ENCODE peak calls at places on chromosomes 7 and 10, in four cellular contexts. Y, I, P and B are unnamed samples. For H3K4me1, the result is how much of the 10 kb centered on the place peaks cover.

GRCh38 chr7:18445483-18445882 is 50.1 kb upstream of the HDAC9 start:
- DNase-seq in Y (no peak), I (no peak), P (no peak), B (peak)

GRCh38 chr10:133438711-133439273 is 14.4 kb upstream of the SPRN start:
- DNase-seq in Y (peak), I (peak), P (no peak), B (peak)

GRCh38 chr7:131570401-131570800 is 14.0 kb upstream of the PODXL start:
- DNase-seq in Y (no peak), I (no peak), P (peak), B (no peak)

GRCh38 chr10:53846809-53847208 is 954.2 kb downstream of the PCDH15 start:
- DNase-seq in Y (peak), I (no peak), P (peak), B (no peak)

GRCh38 chr7:142194201-142194600 is 63.7 kb downstream of the PRSS58 start:
- DNase-seq in Y (peak), I (no peak), P (no peak), B (no peak)

GRCh38 chr7:22248111-22248809 is 108.7 kb downstream of the RAPGEF5 start:
- DNase-seq in Y (no peak), I (no peak), P (no peak), B (no peak)

GRCh38 chr10:132865851-132866600 is 76.3 kb downstream of the CFAP46 start:
- DNase-seq in Y (no peak), I (no peak), P (no peak), B (no peak)

GRCh38 chr7:156639426-156640256 is 933 bp upstream of the RNF32 start:
- DNase-seq in Y (peak), I (no peak), P (peak), B (no peak)

GRCh38 chr7:158164101-158165095 is 423.2 kb downstream of the PTPRN2 start:
- DNase-seq in Y (no peak), I (no peak), P (peak), B (no peak)

GRCh38 chr10:122492955-122493597 is 31.7 kb downstream of the HTRA1 start:
- DNase-seq in Y (peak), I (no peak), P (no peak), B (peak)

GRCh38 chr7:66379761-66380160 is 174.6 kb downstream of the TPST1 start:
- DNase-seq in Y (peak), I (peak), P (no peak), B (no peak)

DNA sequence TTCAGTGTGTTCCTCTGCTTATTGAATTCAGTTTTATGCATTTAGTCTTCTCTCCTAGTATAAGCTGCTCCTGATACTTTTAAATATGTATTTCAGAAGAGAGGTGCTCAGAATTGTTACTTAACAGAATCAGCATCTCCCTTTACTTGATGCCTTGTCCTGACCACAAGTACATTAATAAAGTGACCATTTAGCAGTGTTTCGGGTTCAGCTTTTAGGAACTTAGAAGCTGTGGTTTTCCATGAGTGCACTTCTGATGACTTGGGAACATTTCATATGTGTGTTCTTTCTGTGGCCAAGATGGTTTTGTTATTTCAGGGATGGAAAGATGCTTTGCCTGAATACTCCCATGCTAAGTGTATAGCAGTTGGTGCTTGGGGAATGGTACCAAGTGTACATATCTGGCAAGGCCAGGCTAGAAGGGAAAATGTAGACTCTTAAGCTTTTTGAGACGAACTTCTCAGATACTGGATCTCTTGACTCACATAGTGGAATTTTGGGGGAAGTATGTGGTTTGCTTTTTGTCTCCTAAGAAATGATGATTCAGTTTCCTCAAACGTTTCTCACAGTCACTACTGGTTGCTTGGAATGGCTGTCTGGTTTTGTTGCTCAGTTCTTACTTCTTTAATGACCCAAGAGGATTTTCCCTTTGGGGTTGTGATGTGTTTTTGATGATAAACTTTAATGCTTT is 17.2 kb downstream of the SGPL1 start:
- DNase-seq in Y (peak), I (peak), P (no peak), B (peak)
- H3K4me1 ChIP-seq in Y (under half), I (under half), P (under half), B (under half)

DNA sequence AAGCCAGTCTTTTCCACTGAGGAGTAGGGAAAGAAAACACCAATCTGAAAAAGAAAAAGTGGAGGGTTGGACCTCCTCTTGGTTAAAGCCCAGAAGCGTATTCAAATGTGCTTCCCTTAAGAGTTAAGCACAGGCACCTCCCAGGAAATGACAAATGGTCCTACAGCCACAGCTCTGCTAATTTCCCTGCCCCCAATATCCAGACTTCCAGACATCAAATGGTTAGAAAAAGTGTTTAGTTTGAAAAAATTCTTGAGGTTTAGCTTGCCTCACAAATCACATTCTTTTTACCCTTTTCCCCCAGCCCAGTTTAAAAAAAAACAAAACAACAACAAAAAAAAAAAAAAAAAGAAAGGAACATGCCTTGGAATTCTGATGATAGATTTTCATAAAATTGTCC is 19.0 kb upstream of the COL1A2 start:
- DNase-seq in Y (peak), I (peak), P (no peak), B (peak)
- H3K9ac ChIP-seq in Y (peak), I (no peak), P (no peak), B (peak)

DNA sequence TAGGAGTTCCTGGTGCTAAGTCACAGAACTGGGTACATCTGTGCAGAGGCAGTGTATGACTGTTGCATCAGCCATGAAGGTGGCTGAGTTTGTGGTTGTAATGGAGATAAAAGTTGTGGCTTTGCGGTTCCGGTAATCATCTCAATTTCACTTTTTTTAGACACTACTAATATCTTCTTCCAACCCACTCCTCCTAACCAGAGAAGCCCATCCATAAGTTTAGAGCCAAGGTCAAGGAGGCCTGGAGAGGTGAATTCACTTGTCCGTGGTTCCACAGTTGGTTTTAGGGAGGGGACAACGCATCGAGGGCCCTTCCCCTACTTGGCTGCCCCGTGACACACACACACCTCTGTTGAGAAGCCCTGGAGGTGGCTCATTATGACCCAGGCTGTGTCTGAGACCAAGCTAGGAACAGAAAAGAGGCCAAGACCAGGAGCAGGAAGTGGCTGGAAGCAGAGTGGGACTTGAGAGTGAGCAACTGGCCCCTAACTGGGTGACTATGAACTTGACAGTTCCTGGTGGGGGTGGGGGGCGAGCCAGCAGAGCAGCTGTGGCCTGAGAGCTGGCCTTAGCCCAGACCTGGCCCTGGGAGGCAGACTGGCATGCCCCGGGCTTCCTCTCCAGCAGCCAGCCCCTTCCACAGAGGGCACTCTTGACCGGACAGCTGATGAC is 66.8 kb upstream of the COL13A1 start:
- DNase-seq in Y (no peak), I (no peak), P (no peak), B (no peak)
- H3K4me1 ChIP-seq in Y (under half), I (under half), P (under half), B (under half)

DNA sequence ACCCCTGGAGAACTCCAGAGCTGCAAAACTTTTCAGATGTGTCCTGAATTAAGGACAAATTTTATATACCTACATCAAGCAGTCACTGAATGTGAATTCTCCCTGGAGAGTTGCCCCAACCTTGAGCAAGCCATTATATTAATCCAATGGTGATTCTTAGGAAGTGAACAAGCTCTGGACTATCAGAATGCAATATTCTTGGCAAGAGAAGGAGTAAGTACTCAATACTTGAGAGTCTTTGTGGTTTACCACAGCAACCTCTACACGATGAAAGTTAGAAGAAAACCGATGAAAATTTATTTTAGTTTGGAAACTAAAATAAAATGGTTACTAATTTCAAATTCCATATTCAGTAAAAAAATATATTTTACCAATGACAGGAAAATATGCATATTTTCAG is 19.2 kb upstream of the ZNF365 start:
- DNase-seq in Y (peak), I (no peak), P (no peak), B (no peak)
- H3K9ac ChIP-seq in Y (no peak), I (no peak), P (no peak), B (no peak)

DNA sequence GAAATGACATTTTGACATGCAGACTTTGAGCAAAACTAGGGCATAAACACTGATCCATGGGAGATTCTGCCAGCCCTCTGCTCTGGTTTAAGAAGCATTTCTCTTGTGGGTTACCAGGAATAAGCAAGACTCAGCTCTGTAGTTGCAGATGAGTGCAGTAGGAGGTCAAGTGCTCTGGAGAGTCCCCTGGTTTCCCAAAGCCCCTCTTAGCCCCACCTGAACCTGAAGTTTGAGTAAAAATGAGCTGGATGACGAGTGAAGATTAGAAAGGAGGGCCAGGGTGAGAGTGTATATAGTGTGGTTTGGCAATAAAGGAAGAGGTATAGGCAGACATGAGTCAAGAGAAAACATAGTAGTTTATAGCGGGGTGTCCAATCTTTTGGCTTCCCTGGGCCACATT is 220.3 kb downstream of the ARL4A start:
- DNase-seq in Y (no peak), I (no peak), P (no peak), B (no peak)
- H3K4me1 ChIP-seq in Y (under half), I (under half), P (under half), B (under half)

GRCh38 chr7:73827568-73828106 is 3.2 kb upstream of the CLDN4 start:
- DNase-seq in Y (no peak), I (peak), P (no peak), B (no peak)
- H3K9ac ChIP-seq in Y (no peak), I (no peak), P (no peak), B (no peak)